ENCODE peak calls at places on chromosomes 1 and 21, in six cellular contexts. One of them, this sample, is unnamed.

GRCh38 chr21:31164713-31165694 is 126.7 kb upstream of the KRTAP19-8 start:
- DNase-seq in left lung: no peak
- DNase-seq in thoracic aorta: no peak
- DNase-seq in MM.1S: no peak
- DNase-seq in colonic mucosa: no peak
- DNase-seq in suprapubic skin: no peak
- DNase-seq in this sample: no peak

GRCh38 chr1:54037476-54037875 is 15.5 kb downstream of the TMEM59 start:
- DNase-seq in left lung: no peak
- DNase-seq in thoracic aorta: no peak
- DNase-seq in MM.1S: no peak
- DNase-seq in colonic mucosa: no peak
- DNase-seq in suprapubic skin: no peak
- DNase-seq in this sample: no peak

GRCh38 chr1:165162671-165163241 is 193.8 kb downstream of the LMX1A start:
- DNase-seq in left lung: no peak
- DNase-seq in thoracic aorta: no peak
- DNase-seq in MM.1S: no peak
- DNase-seq in colonic mucosa: no peak
- DNase-seq in suprapubic skin: no peak
- DNase-seq in this sample: no peak

GRCh38 chr1:115062542-115063004 is 26.7 kb downstream of the TSPAN2 start:
- DNase-seq in left lung: peak; percentile 51
- DNase-seq in thoracic aorta: no peak
- DNase-seq in MM.1S: peak; percentile 84
- DNase-seq in colonic mucosa: peak; percentile 48
- DNase-seq in suprapubic skin: peak; percentile 75
- DNase-seq in this sample: peak; percentile 87

GRCh38 chr1:181501612-181502011 is 18.3 kb downstream of the CACNA1E start:
- DNase-seq in left lung: no peak
- DNase-seq in thoracic aorta: no peak
- DNase-seq in MM.1S: no peak
- DNase-seq in colonic mucosa: no peak
- DNase-seq in suprapubic skin: no peak
- DNase-seq in this sample: no peak

GRCh38 chr1:174399211-174399610 is 48.6 kb upstream of the GPR52 start:
- DNase-seq in left lung: no peak
- DNase-seq in thoracic aorta: no peak
- DNase-seq in MM.1S: no peak
- DNase-seq in colonic mucosa: no peak
- DNase-seq in suprapubic skin: no peak
- DNase-seq in this sample: no peak

GRCh38 chr21:42258885-42259407 is 40.0 kb downstream of the ABCG1 start:
- DNase-seq in left lung: no peak
- DNase-seq in thoracic aorta: no peak
- DNase-seq in MM.1S: no peak
- DNase-seq in colonic mucosa: no peak
- DNase-seq in suprapubic skin: no peak
- DNase-seq in this sample: no peak

GRCh38 chr1:241612533-241613505 is 27.4 kb downstream of the CHML start:
- DNase-seq in left lung: no peak
- DNase-seq in thoracic aorta: no peak
- DNase-seq in MM.1S: no peak
- DNase-seq in colonic mucosa: no peak
- DNase-seq in suprapubic skin: no peak
- DNase-seq in this sample: no peak

GRCh38 chr1:57072775-57073174 is 107.0 kb upstream of the C8B start:
- DNase-seq in left lung: no peak
- DNase-seq in thoracic aorta: no peak
- DNase-seq in MM.1S: no peak
- DNase-seq in colonic mucosa: no peak
- DNase-seq in suprapubic skin: no peak
- DNase-seq in this sample: no peak

GRCh38 chr1:23475134-23475628 is 8.8 kb downstream of the ASAP3 start:
- DNase-seq in left lung: no peak
- DNase-seq in thoracic aorta: peak; percentile 21
- DNase-seq in MM.1S: no peak
- DNase-seq in colonic mucosa: no peak
- DNase-seq in suprapubic skin: no peak
- DNase-seq in this sample: no peak

GRCh38 chr1:200990114-200990513 is 33.4 kb downstream of the KIF21B start:
- DNase-seq in left lung: no peak
- DNase-seq in thoracic aorta: no peak
- DNase-seq in MM.1S: no peak
- DNase-seq in colonic mucosa: no peak
- DNase-seq in suprapubic skin: no peak
- DNase-seq in this sample: no peak

GRCh38 chr21:33368124-33368523 is 35.1 kb upstream of the IFNGR2 start:
- DNase-seq in left lung: no peak
- DNase-seq in thoracic aorta: no peak
- DNase-seq in MM.1S: no peak
- DNase-seq in colonic mucosa: no peak
- DNase-seq in suprapubic skin: no peak
- DNase-seq in this sample: no peak

GRCh38 chr1:192732787-192733186 is 76.1 kb upstream of the RGS2 start:
- DNase-seq in left lung: no peak
- DNase-seq in thoracic aorta: no peak
- DNase-seq in MM.1S: peak; percentile 36
- DNase-seq in colonic mucosa: no peak
- DNase-seq in suprapubic skin: no peak
- DNase-seq in this sample: no peak

GRCh38 chr1:152970495-152970894 is at the start of gene SPRR4:
- DNase-seq in left lung: no peak
- DNase-seq in thoracic aorta: no peak
- DNase-seq in MM.1S: no peak
- DNase-seq in colonic mucosa: no peak
- DNase-seq in suprapubic skin: no peak
- DNase-seq in this sample: no peak

GRCh38 chr1:20442920-20443625 is 42.9 kb downstream of the CAMK2N1 start:
- DNase-seq in left lung: no peak
- DNase-seq in thoracic aorta: no peak
- DNase-seq in MM.1S: no peak
- DNase-seq in colonic mucosa: no peak
- DNase-seq in suprapubic skin: peak; percentile 28
- DNase-seq in this sample: no peak

GRCh38 chr1:175514309-175515001 is 228.9 kb downstream of the TNR start:
- DNase-seq in left lung: no peak
- DNase-seq in thoracic aorta: no peak
- DNase-seq in MM.1S: no peak
- DNase-seq in colonic mucosa: no peak
- DNase-seq in suprapubic skin: no peak
- DNase-seq in this sample: peak; percentile 49

GRCh38 chr1:45205910-45206721 is at the start of gene ZSWIM5:
- DNase-seq in left lung: peak; percentile 48
- DNase-seq in thoracic aorta: no peak
- DNase-seq in MM.1S: peak; percentile 81
- DNase-seq in colonic mucosa: peak; percentile 60
- DNase-seq in suprapubic skin: peak; percentile 66
- DNase-seq in this sample: peak; percentile 59

GRCh38 chr1:200457810-200458209 is 48.0 kb upstream of the ZNF281 start:
- DNase-seq in left lung: no peak
- DNase-seq in thoracic aorta: no peak
- DNase-seq in MM.1S: no peak
- DNase-seq in colonic mucosa: no peak
- DNase-seq in suprapubic skin: no peak
- DNase-seq in this sample: no peak

GRCh38 chr21:44949161-44950015 is 9.6 kb downstream of the SLX9 start:
- DNase-seq in left lung: peak; percentile 83
- DNase-seq in thoracic aorta: no peak
- DNase-seq in MM.1S: peak; percentile 80
- DNase-seq in colonic mucosa: peak; percentile 91
- DNase-seq in suprapubic skin: peak; percentile 92
- DNase-seq in this sample: peak; percentile 79

GRCh38 chr21:36321325-36322082 is 1.5 kb downstream of the MORC3 start:
- DNase-seq in left lung: no peak
- DNase-seq in thoracic aorta: no peak
- DNase-seq in MM.1S: no peak
- DNase-seq in colonic mucosa: no peak
- DNase-seq in suprapubic skin: no peak
- DNase-seq in this sample: no peak

GRCh38 chr1:229230136-229230892 is 40.6 kb upstream of the RAB4A start:
- DNase-seq in left lung: no peak
- DNase-seq in thoracic aorta: no peak
- DNase-seq in MM.1S: no peak
- DNase-seq in colonic mucosa: no peak
- DNase-seq in suprapubic skin: no peak
- DNase-seq in this sample: no peak

GRCh38 chr1:2098301-2098698 is 48.1 kb downstream of the PRKCZ start:
- DNase-seq in left lung: no peak
- DNase-seq in thoracic aorta: no peak
- DNase-seq in MM.1S: no peak
- DNase-seq in colonic mucosa: no peak
- DNase-seq in suprapubic skin: no peak
- DNase-seq in this sample: no peak

GRCh38 chr1:184770176-184770575 is 15.5 kb upstream of the EDEM3 start:
- DNase-seq in left lung: no peak
- DNase-seq in thoracic aorta: no peak
- DNase-seq in MM.1S: no peak
- DNase-seq in colonic mucosa: no peak
- DNase-seq in suprapubic skin: no peak
- DNase-seq in this sample: no peak

GRCh38 chr1:119347858-119348257 is 20.7 kb upstream of the HAO2 start:
- DNase-seq in left lung: no peak
- DNase-seq in thoracic aorta: no peak
- DNase-seq in MM.1S: peak; percentile 18
- DNase-seq in colonic mucosa: no peak
- DNase-seq in suprapubic skin: no peak
- DNase-seq in this sample: no peak

DNA sequence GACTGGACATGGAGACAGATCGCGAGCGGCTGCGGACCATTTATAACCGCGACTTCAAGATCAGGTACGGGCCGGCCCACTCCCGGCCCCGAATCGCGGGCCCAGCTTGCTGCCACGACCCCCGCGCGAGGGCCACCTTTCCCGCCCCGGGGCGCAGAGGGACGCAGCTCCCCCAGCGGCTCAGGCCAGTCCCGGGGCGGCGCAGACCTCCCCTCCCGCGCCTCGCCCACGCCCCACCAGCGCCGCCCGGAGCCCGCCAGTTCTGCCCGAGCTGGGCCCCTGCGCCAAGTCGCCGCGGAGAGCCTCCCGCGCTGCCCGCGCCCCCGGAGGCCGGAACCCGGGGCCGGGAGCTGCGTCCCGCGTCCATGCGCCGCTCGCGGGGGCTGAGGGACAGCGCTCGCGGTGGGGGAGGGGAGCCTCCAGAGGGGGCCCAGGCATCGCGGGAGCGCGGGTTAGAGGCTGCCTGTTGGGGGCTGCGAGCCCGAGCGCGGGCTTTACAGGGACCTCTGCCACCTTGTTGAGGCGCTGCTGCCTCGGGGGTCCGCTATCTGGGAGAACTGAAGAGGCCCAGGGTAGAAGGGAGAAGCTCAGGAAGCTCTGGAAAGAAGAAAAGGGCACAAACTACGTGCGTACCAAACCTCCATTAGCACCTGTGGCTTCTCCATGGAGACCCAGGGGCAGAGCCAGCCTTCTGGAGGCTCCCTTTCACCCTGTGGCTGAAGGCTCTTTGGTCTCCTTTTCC is 698 bp downstream of the MOV10 start:
- DNase-seq in left lung: no peak
- DNase-seq in thoracic aorta: no peak
- DNase-seq in MM.1S: no peak
- DNase-seq in colonic mucosa: peak; percentile 47
- DNase-seq in suprapubic skin: no peak
- DNase-seq in this sample: no peak
- TF ChIP-seq CTCF in left lung: no peak
- TF ChIP-seq CTCF in thoracic aorta: no peak
- TF ChIP-seq CTCF in MM.1S: no peak
- TF ChIP-seq CTCF in colonic mucosa: no peak
- TF ChIP-seq CTCF in suprapubic skin: no peak
- TF ChIP-seq CTCF in this sample: no peak

DNA sequence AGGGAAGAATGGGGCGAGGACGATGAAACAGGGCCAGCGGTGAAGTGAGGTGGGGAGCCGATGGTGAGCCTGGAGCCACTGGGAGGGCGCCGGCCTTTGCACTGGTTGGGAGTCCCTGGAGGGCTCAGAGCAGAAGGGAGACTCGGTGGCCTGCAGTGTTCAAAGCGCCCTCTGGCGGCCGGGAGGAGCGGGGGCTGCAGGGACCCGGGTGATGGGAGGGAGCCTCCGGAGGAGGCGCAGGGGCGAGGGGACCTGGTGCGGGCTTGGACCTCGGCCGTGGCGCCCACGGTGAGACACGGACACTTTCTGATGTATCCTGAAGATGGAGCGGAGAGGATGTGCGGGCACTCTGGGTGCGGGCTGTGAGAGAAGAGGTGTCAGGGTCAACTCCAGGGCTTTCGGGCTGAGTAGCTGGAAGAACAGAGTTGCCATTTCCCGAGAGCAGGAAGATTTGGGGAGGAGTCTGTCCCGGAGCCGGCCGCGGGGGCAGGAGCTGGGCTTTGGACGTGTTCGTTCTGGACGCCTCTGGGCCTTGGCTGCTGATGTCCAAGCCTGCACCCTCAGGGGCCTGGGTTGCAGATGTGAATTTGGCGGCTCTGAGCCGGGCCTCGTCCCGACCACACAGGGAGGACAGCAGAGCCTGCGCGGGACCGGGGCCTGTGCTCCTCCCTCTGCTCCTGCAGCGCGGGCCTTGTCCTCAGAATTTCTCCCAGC is 29.7 kb downstream of the HEYL start:
- DNase-seq in left lung: peak; percentile 55
- DNase-seq in thoracic aorta: no peak
- DNase-seq in MM.1S: peak; percentile 46
- DNase-seq in colonic mucosa: peak; percentile 72
- DNase-seq in suprapubic skin: peak; percentile 84
- DNase-seq in this sample: peak; percentile 65
- TF ChIP-seq CTCF in left lung: peak; percentile 89
- TF ChIP-seq CTCF in thoracic aorta: peak; percentile 80
- TF ChIP-seq CTCF in MM.1S: peak; percentile 87
- TF ChIP-seq CTCF in colonic mucosa: peak; percentile 45
- TF ChIP-seq CTCF in suprapubic skin: peak; percentile 26
- TF ChIP-seq CTCF in this sample: peak; percentile 80

GRCh38 chr1:70115315-70115714 is 90.1 kb downstream of the LRRC40 start:
- DNase-seq in left lung: no peak
- DNase-seq in thoracic aorta: no peak
- DNase-seq in MM.1S: no peak
- DNase-seq in colonic mucosa: no peak
- DNase-seq in suprapubic skin: no peak
- DNase-seq in this sample: no peak

DNA sequence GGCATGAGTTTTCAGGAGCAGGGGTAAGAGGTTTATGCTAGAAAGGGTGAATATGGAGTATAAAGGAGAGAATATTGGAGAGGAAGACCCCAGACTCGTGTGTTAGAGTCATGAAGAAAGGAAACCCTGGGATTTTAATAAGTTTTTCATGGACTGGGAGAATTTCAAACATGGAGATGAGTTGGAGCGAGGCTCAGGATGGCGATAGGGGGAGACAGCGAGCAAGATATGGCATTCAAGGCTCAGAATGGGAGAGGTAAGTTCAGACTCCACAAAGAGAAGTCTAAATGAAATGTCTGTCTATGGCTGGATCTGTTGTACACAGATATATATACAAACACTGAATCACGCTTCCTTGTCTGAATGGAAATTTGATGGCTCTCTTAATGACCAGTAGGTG is 92.5 kb downstream of the LRRC40 start:
- DNase-seq in left lung: no peak
- DNase-seq in thoracic aorta: no peak
- DNase-seq in MM.1S: no peak
- DNase-seq in colonic mucosa: no peak
- DNase-seq in suprapubic skin: no peak
- DNase-seq in this sample: no peak
- TF ChIP-seq CTCF in left lung: no peak
- TF ChIP-seq CTCF in thoracic aorta: no peak
- TF ChIP-seq CTCF in MM.1S: no peak
- TF ChIP-seq CTCF in colonic mucosa: no peak
- TF ChIP-seq CTCF in suprapubic skin: no peak
- TF ChIP-seq CTCF in this sample: no peak

GRCh38 chr1:197486948-197487347 is 218.9 kb downstream of the CRB1 start:
- DNase-seq in left lung: no peak
- DNase-seq in thoracic aorta: no peak
- DNase-seq in MM.1S: no peak
- DNase-seq in colonic mucosa: no peak
- DNase-seq in suprapubic skin: no peak
- DNase-seq in this sample: no peak
- TF ChIP-seq CTCF in left lung: no peak
- TF ChIP-seq CTCF in thoracic aorta: no peak
- TF ChIP-seq CTCF in MM.1S: no peak
- TF ChIP-seq CTCF in colonic mucosa: no peak
- TF ChIP-seq CTCF in suprapubic skin: no peak
- TF ChIP-seq CTCF in this sample: no peak

This sample was measured in natural killer cell.